ENCODE peak calls at places on chromosome 13, in seven cellular contexts. O is stomach, N is breast epithelium, F is transverse colon, X is upper lobe of left lung, W is K562, C is sigmoid colon. T is an unnamed sample. For H3K4me1, the result is how much of the 10 kb centered on the place peaks cover.

GRCh38 chr13:42266464-42266863 is 5.5 kb upstream of the AKAP11 start:
- DNase-seq in O (no peak), N (no peak), F (no peak), X (no peak), W (no peak), C (no peak), T (no peak)

GRCh38 chr13:80040219-80040976 is 300.5 kb downstream of the SPRY2 start:
- DNase-seq in O (no peak), N (no peak), F (no peak), X (no peak), W (no peak), C (no peak), T (peak)

GRCh38 chr13:76828316-76828741 is 57.9 kb downstream of the KCTD12 start:
- DNase-seq in O (no peak), N (no peak), F (no peak), X (no peak), W (no peak), C (no peak), T (no peak)

GRCh38 chr13:103134271-103134670 is 68.1 kb upstream of the SLC10A2 start:
- DNase-seq in O (no peak), N (no peak), F (no peak), X (no peak), W (no peak), C (no peak), T (no peak)

GRCh38 chr13:21625366-21625765 is 21.4 kb upstream of the MICU2 start:
- DNase-seq in O (no peak), N (no peak), F (peak), X (no peak), W (peak), C (no peak), T (peak)

GRCh38 chr13:50370303-50370950 is 355.2 kb downstream of the KCNRG start:
- DNase-seq in O (no peak), N (no peak), F (no peak), X (no peak), W (no peak), C (no peak), T (no peak)

GRCh38 chr13:99969368-99969933 is 2.1 kb downstream of the ZIC5 start:
- DNase-seq in O (no peak), N (no peak), F (no peak), X (no peak), W (peak), C (no peak), T (no peak)

GRCh38 chr13:75258159-75258782 is 223.7 kb downstream of the TBC1D4 start:
- DNase-seq in O (no peak), N (no peak), F (no peak), X (no peak), W (peak), C (no peak), T (peak)

GRCh38 chr13:78137404-78138142 is 218.9 kb upstream of the EDNRB start:
- DNase-seq in O (no peak), N (no peak), F (no peak), X (no peak), W (peak), C (no peak), T (peak)

GRCh38 chr13:77136902-77137420 is 110.0 kb upstream of the FBXL3 start:
- DNase-seq in O (no peak), N (no peak), F (no peak), X (no peak), W (no peak), C (no peak), T (no peak)

GRCh38 chr13:33270906-33271538 is 14.5 kb downstream of the STARD13 start:
- DNase-seq in O (no peak), N (no peak), F (no peak), X (no peak), W (no peak), C (no peak), T (no peak)
- H3K4me1 ChIP-seq in O (half or more), N (under half), F (half or more), X (half or more), W (under half), C (half or more), T (under half)

GRCh38 chr13:41004875-41005693 is 14.0 kb downstream of the ELF1 start:
- DNase-seq in O (no peak), N (no peak), F (no peak), X (no peak), W (peak), C (no peak), T (no peak)
- TF ChIP-seq POLR2AphosphoS5 in O (no peak), N (no peak), F (no peak), X (no peak), W (no peak), C (no peak), T (no peak)

GRCh38 chr13:45447050-45447661 is 17.6 kb upstream of the COG3 start:
- DNase-seq in O (no peak), N (no peak), F (no peak), X (no peak), W (no peak), C (no peak), T (no peak)
- TF ChIP-seq POLR2A in O (no peak), N (no peak), F (no peak), X (no peak), W (no peak), C (no peak), T (no peak)

GRCh38 chr13:111409413-111409812 is 89.0 kb downstream of the TEX29 start:
- DNase-seq in O (no peak), N (no peak), F (no peak), X (no peak), W (no peak), C (peak), T (no peak)
- H3K4me1 ChIP-seq in O (under half), N (under half), F (under half), X (under half), W (under half), C (under half), T (under half)

GRCh38 chr13:106535552-106536243 is at the start of gene EFNB2:
- DNase-seq in O (peak), N (peak), F (peak), X (peak), W (peak), C (peak), T (peak)
- TF ChIP-seq POLR2AphosphoS5 in O (peak), N (peak), F (peak), X (peak), W (no peak), C (peak), T (peak)

DNA sequence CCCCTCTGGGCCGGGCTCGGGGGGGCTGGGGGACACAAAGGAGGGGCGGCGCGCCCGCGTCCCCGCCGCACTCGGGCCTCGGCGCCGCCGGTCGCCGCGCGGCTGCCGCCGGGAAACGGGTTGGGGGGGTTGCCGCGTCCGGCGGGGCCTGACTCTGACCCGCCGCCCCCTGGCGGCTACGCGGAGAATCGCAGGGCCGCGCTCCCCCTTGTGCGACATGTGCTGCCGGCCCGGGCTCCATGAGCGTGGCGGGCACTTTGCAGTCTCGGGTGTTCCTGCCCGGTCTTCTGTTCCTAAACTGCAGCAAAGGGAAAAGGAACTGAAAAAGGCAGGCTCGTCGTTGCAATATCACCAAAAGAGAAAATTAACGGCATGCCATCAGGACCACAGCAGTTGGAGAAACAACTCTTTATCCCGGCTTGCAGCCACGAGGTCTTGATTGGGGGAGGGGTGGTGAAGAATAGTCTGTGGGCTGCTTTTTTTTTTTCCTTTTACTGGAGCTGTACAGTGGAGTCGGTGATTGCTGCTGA is 1.5 kb downstream of the MIR17HG start:
- DNase-seq in O (peak), N (peak), F (peak), X (peak), W (peak), C (peak), T (peak)
- TF ChIP-seq POLR2A in O (no peak), N (no peak), F (no peak), X (peak), W (no peak), C (no peak), T (no peak)